ENCODE peak calls at places on chromosomes 7 and 10, in six cellular contexts. One of them, this sample, is unnamed.

GRCh38 chr7:40986351-40986873 is 716.5 kb downstream of the INHBA start:
- DNase-seq in lower lobe of right lung: no peak
- DNase-seq in SJCRH30: no peak
- DNase-seq in A549: peak; percentile 4
- DNase-seq in aorta: no peak
- DNase-seq in CD8-positive, alpha-beta T cell: no peak
- DNase-seq in this sample: no peak

GRCh38 chr7:134470864-134471263 is 12.0 kb upstream of the AKR1B1 start:
- DNase-seq in lower lobe of right lung: no peak
- DNase-seq in SJCRH30: no peak
- DNase-seq in A549: peak; percentile 74
- DNase-seq in aorta: no peak
- DNase-seq in CD8-positive, alpha-beta T cell: no peak
- DNase-seq in this sample: no peak

GRCh38 chr7:25995893-25996529 is 156.0 kb upstream of the NFE2L3 start:
- DNase-seq in lower lobe of right lung: no peak
- DNase-seq in SJCRH30: no peak
- DNase-seq in A549: no peak
- DNase-seq in aorta: no peak
- DNase-seq in CD8-positive, alpha-beta T cell: no peak
- DNase-seq in this sample: no peak

GRCh38 chr10:126525326-126525725 is 137.0 kb upstream of the ADAM12 start:
- DNase-seq in lower lobe of right lung: no peak
- DNase-seq in SJCRH30: no peak
- DNase-seq in A549: no peak
- DNase-seq in aorta: no peak
- DNase-seq in CD8-positive, alpha-beta T cell: no peak
- DNase-seq in this sample: no peak

GRCh38 chr7:137642467-137642866 is 204.3 kb downstream of the DGKI start:
- DNase-seq in lower lobe of right lung: no peak
- DNase-seq in SJCRH30: peak; percentile 15
- DNase-seq in A549: no peak
- DNase-seq in aorta: no peak
- DNase-seq in CD8-positive, alpha-beta T cell: no peak
- DNase-seq in this sample: no peak

GRCh38 chr10:68261132-68261856 is 29.4 kb upstream of the ATOH7 start:
- DNase-seq in lower lobe of right lung: no peak
- DNase-seq in SJCRH30: peak; percentile 13
- DNase-seq in A549: no peak
- DNase-seq in aorta: no peak
- DNase-seq in CD8-positive, alpha-beta T cell: no peak
- DNase-seq in this sample: no peak

GRCh38 chr7:144437370-144438191 is 34.1 kb upstream of the NOBOX start:
- DNase-seq in lower lobe of right lung: no peak
- DNase-seq in SJCRH30: peak; percentile 60
- DNase-seq in A549: peak; percentile 18
- DNase-seq in aorta: no peak
- DNase-seq in CD8-positive, alpha-beta T cell: peak; percentile 27
- DNase-seq in this sample: peak; percentile 75

GRCh38 chr7:25392571-25393338 is 164.5 kb upstream of the NPVF start:
- DNase-seq in lower lobe of right lung: no peak
- DNase-seq in SJCRH30: peak; percentile 19
- DNase-seq in A549: no peak
- DNase-seq in aorta: no peak
- DNase-seq in CD8-positive, alpha-beta T cell: no peak
- DNase-seq in this sample: no peak

GRCh38 chr10:69728335-69728861 is 73.3 kb upstream of the COL13A1 start:
- DNase-seq in lower lobe of right lung: no peak
- DNase-seq in SJCRH30: peak; percentile 29
- DNase-seq in A549: no peak
- DNase-seq in aorta: no peak
- DNase-seq in CD8-positive, alpha-beta T cell: no peak
- DNase-seq in this sample: no peak

GRCh38 chr10:96188911-96189310 is 58.8 kb downstream of the ZNF518A start:
- DNase-seq in lower lobe of right lung: no peak
- DNase-seq in SJCRH30: no peak
- DNase-seq in A549: no peak
- DNase-seq in aorta: no peak
- DNase-seq in CD8-positive, alpha-beta T cell: no peak
- DNase-seq in this sample: no peak

GRCh38 chr7:2110586-2111396 is 122.0 kb downstream of the MAD1L1 start:
- DNase-seq in lower lobe of right lung: no peak
- DNase-seq in SJCRH30: no peak
- DNase-seq in A549: no peak
- DNase-seq in aorta: no peak
- DNase-seq in CD8-positive, alpha-beta T cell: no peak
- DNase-seq in this sample: no peak

GRCh38 chr10:95552680-95553342 is 8.4 kb downstream of the SORBS1 start:
- DNase-seq in lower lobe of right lung: no peak
- DNase-seq in SJCRH30: no peak
- DNase-seq in A549: peak; percentile 25
- DNase-seq in aorta: no peak
- DNase-seq in CD8-positive, alpha-beta T cell: no peak
- DNase-seq in this sample: no peak

GRCh38 chr10:33381897-33382578 is 47.6 kb upstream of the NRP1 start:
- DNase-seq in lower lobe of right lung: no peak
- DNase-seq in SJCRH30: no peak
- DNase-seq in A549: no peak
- DNase-seq in aorta: no peak
- DNase-seq in CD8-positive, alpha-beta T cell: no peak
- DNase-seq in this sample: no peak

GRCh38 chr10:80154978-80155695 is 22.6 kb downstream of the PLAC9 start:
- DNase-seq in lower lobe of right lung: no peak
- DNase-seq in SJCRH30: no peak
- DNase-seq in A549: no peak
- DNase-seq in aorta: peak; percentile 76
- DNase-seq in CD8-positive, alpha-beta T cell: no peak
- DNase-seq in this sample: no peak

GRCh38 chr10:69769395-69769989 is 32.2 kb upstream of the COL13A1 start:
- DNase-seq in lower lobe of right lung: no peak
- DNase-seq in SJCRH30: peak; percentile 75
- DNase-seq in A549: peak; percentile 84
- DNase-seq in aorta: peak; percentile 88
- DNase-seq in CD8-positive, alpha-beta T cell: no peak
- DNase-seq in this sample: no peak

GRCh38 chr7:123724725-123725381 is 23.9 kb downstream of the WASL start:
- DNase-seq in lower lobe of right lung: no peak
- DNase-seq in SJCRH30: no peak
- DNase-seq in A549: no peak
- DNase-seq in aorta: no peak
- DNase-seq in CD8-positive, alpha-beta T cell: no peak
- DNase-seq in this sample: no peak

GRCh38 chr7:130649004-130649790 is 19.4 kb downstream of the COPG2 start:
- DNase-seq in lower lobe of right lung: no peak
- DNase-seq in SJCRH30: peak; percentile 18
- DNase-seq in A549: no peak
- DNase-seq in aorta: no peak
- DNase-seq in CD8-positive, alpha-beta T cell: no peak
- DNase-seq in this sample: no peak

GRCh38 chr7:121558288-121558687 is 162.2 kb upstream of the FAM3C start:
- DNase-seq in lower lobe of right lung: no peak
- DNase-seq in SJCRH30: no peak
- DNase-seq in A549: no peak
- DNase-seq in aorta: no peak
- DNase-seq in CD8-positive, alpha-beta T cell: no peak
- DNase-seq in this sample: no peak

GRCh38 chr10:635088-635861 is 54.2 kb downstream of the DIP2C start:
- DNase-seq in lower lobe of right lung: peak; percentile 41
- DNase-seq in SJCRH30: peak; percentile 18
- DNase-seq in A549: no peak
- DNase-seq in aorta: no peak
- DNase-seq in CD8-positive, alpha-beta T cell: no peak
- DNase-seq in this sample: no peak

GRCh38 chr7:108293190-108293612 is 163.0 kb downstream of the NRCAM start:
- DNase-seq in lower lobe of right lung: no peak
- DNase-seq in SJCRH30: no peak
- DNase-seq in A549: no peak
- DNase-seq in aorta: no peak
- DNase-seq in CD8-positive, alpha-beta T cell: no peak
- DNase-seq in this sample: no peak

GRCh38 chr7:38929460-38930171 is 20.6 kb upstream of the VPS41 start:
- DNase-seq in lower lobe of right lung: peak; percentile 56
- DNase-seq in SJCRH30: no peak
- DNase-seq in A549: no peak
- DNase-seq in aorta: no peak
- DNase-seq in CD8-positive, alpha-beta T cell: no peak
- DNase-seq in this sample: no peak

GRCh38 chr10:90787906-90788491 is 69.8 kb downstream of the HTR7 start:
- DNase-seq in lower lobe of right lung: no peak
- DNase-seq in SJCRH30: peak; percentile 17
- DNase-seq in A549: peak; percentile 22
- DNase-seq in aorta: no peak
- DNase-seq in CD8-positive, alpha-beta T cell: no peak
- DNase-seq in this sample: peak; percentile 6

GRCh38 chr10:48577158-48577557 is 27.7 kb downstream of the ARHGAP22 start:
- DNase-seq in lower lobe of right lung: no peak
- DNase-seq in SJCRH30: no peak
- DNase-seq in A549: no peak
- DNase-seq in aorta: no peak
- DNase-seq in CD8-positive, alpha-beta T cell: no peak
- DNase-seq in this sample: no peak

DNA sequence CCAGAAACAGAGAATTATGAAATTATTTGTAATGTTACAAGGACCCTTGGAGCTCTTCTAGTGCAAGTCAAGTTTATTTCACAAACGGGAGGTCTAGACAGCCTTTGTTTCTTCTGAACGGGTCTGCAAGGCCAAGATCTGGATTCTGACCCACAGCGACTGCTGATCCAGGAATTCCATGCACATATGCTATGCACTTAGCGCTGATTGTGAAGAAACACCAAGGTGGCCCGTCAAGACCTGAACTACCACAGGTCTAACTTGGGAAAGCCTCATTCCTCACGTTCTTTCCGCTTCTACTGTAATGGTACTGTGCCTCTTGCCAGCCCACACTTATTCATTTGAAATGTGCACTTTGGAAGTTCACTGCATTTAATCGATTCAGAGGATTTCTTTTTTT is 249.7 kb upstream of the C7orf33 start:
- DNase-seq in lower lobe of right lung: no peak
- DNase-seq in SJCRH30: no peak
- DNase-seq in A549: no peak
- DNase-seq in aorta: no peak
- DNase-seq in CD8-positive, alpha-beta T cell: no peak
- DNase-seq in this sample: no peak
- H3K4me3 ChIP-seq in lower lobe of right lung: no peak overlapping the region
- H3K4me3 ChIP-seq in SJCRH30: no peak overlapping the region
- H3K4me3 ChIP-seq in A549: no peak overlapping the region
- H3K4me3 ChIP-seq in aorta: no peak overlapping the region
- H3K4me3 ChIP-seq in CD8-positive, alpha-beta T cell: no peak overlapping the region
- H3K4me3 ChIP-seq in this sample: no peak overlapping the region

DNA sequence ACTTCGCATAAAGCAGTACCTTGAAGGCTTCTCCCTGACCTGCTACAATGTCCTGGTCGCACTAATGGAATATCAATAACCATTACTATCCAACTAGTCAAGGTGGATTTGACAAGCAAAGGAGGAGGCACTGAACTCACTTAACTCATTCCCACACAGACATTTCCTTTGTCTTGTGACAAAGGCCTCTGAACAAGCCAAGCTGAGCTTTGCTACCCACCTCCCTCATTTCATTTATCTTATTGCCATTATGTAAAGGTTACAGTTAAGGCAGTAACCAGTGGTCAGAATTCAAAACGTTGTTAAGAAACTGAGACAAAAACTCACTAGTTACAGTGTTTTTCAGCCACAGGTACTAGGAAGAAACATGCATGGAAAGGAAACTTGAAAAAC is 7.3 kb downstream of the ELMO1 start:
- DNase-seq in lower lobe of right lung: no peak
- DNase-seq in SJCRH30: no peak
- DNase-seq in A549: no peak
- DNase-seq in aorta: no peak
- DNase-seq in CD8-positive, alpha-beta T cell: no peak
- DNase-seq in this sample: no peak
- H3K27ac ChIP-seq in lower lobe of right lung: peak overlapping the region; percentile 83
- H3K27ac ChIP-seq in SJCRH30: no peak overlapping the region
- H3K27ac ChIP-seq in A549: no peak overlapping the region
- H3K27ac ChIP-seq in aorta: no peak overlapping the region
- H3K27ac ChIP-seq in CD8-positive, alpha-beta T cell: peak overlapping the region; percentile 29
- H3K27ac ChIP-seq in this sample: peak overlapping the region; percentile 47

DNA sequence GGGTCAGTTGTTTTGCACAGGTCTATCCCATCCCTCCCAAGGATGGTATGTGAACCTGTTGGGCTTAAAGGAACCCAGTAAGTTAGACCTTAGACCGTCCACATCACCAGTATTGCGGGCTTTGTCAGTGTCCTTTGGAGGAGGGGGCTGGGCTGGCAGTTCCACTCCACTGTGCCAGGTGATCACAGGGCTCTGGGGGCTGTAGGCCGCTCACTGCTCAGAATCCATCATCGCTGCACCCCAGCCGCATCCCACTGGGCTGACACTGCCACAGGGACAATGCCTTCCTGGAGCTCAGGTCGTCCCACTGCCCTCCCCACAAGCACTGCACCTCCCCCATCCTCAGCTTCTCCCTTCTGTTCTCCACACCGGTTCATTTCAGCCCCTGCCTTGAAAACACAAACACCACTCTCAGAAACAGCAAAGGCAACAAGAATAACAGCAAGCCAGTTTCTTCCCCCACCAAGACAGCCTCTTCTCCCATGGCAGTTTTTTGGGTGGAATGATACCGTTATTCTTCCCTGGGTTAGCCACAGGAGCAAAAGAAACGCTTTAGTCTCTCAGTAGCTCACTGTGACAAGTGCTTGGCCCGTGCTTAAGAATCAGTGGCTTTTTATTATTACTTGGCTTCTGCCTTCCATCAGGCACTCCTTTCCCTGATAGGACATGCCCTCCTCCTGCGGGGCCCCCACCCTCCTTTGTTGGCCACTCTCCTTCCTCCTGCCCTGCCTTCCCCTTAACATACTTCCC is 111.2 kb downstream of the GRK5 start:
- DNase-seq in lower lobe of right lung: no peak
- DNase-seq in SJCRH30: no peak
- DNase-seq in A549: no peak
- DNase-seq in aorta: no peak
- DNase-seq in CD8-positive, alpha-beta T cell: no peak
- DNase-seq in this sample: no peak
- H3K4me1 ChIP-seq in lower lobe of right lung: peaks cover 71% of the 10 kb centered on the region
- H3K4me1 ChIP-seq in SJCRH30: peaks cover 61% of the 10 kb centered on the region
- H3K4me1 ChIP-seq in A549: peaks cover 85% of the 10 kb centered on the region
- H3K4me1 ChIP-seq in aorta: peaks cover 5% of the 10 kb centered on the region
- H3K4me1 ChIP-seq in CD8-positive, alpha-beta T cell: peaks cover 23% of the 10 kb centered on the region
- H3K4me1 ChIP-seq in this sample: peaks cover 28% of the 10 kb centered on the region

DNA sequence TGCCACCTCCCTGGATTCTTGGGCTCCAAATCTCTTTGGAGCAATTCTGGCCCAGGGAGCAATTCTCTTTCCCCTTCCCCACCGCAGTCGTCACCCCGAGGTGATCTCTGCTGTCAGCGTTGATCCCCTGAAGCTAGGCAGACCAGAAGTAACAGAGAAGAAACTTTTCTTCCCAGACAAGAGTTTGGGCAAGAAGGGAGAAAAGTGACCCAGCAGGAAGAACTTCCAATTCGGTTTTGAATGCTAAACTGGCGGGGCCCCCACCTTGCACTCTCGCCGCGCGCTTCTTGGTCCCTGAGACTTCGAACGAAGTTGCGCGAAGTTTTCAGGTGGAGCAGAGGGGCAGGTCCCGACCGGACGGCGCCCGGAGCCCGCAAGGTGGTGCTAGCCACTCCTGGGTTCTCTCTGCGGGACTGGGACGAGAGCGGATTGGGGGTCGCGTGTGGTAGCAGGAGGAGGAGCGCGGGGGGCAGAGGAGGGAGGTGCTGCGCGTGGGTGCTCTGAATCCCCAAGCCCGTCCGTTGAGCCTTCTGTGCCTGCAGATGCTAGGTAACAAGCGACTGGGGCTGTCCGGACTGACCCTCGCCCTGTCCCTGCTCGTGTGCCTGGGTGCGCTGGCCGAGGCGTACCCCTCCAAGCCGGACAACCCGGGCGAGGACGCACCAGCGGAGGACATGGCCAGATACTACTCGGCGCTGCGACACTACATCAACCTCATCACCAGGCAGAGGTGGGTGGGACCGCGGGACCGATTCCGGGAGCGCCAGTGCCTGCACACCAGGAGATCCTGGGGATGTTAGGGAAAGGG is 913 bp downstream of the NPY start:
- DNase-seq in lower lobe of right lung: no peak
- DNase-seq in SJCRH30: no peak
- DNase-seq in A549: no peak
- DNase-seq in aorta: no peak
- DNase-seq in CD8-positive, alpha-beta T cell: no peak
- DNase-seq in this sample: no peak
- H3K4me3 ChIP-seq in lower lobe of right lung: peak overlapping the region; percentile 6
- H3K4me3 ChIP-seq in SJCRH30: no peak overlapping the region
- H3K4me3 ChIP-seq in A549: peak overlapping the region; percentile 38
- H3K4me3 ChIP-seq in aorta: no peak overlapping the region
- H3K4me3 ChIP-seq in CD8-positive, alpha-beta T cell: peak overlapping the region; percentile 23
- H3K4me3 ChIP-seq in this sample: no peak overlapping the region

This sample was measured in CD4-positive, CD25-positive, alpha-beta regulatory T cell.